ENCODE peak calls at places on chromosomes 3 and 15, in ten cellular contexts. One of them, this sample, is unnamed. For H3K27me3, the result is how much of the 10 kb centered on the place peaks cover.

GRCh38 chr15:45640610-45641009 is 5.8 kb downstream of the SQOR start:
- DNase-seq in brain microvascular endothelial cell: peak
- DNase-seq in bronchial epithelial cell: peak
- DNase-seq in right cardiac atrium: no peak
- DNase-seq in A673: no peak
- DNase-seq in right lobe of liver: no peak
- DNase-seq in psoas muscle: no peak
- DNase-seq in heart right ventricle: no peak
- DNase-seq in heart left ventricle: no peak
- DNase-seq in left lung: no peak
- DNase-seq in this sample: no peak

GRCh38 chr15:94238539-94239118 is 7.3 kb downstream of the MCTP2 start:
- DNase-seq in brain microvascular endothelial cell: no peak
- DNase-seq in bronchial epithelial cell: no peak
- DNase-seq in right cardiac atrium: no peak
- DNase-seq in A673: no peak
- DNase-seq in right lobe of liver: no peak
- DNase-seq in psoas muscle: no peak
- DNase-seq in heart right ventricle: no peak
- DNase-seq in heart left ventricle: no peak
- DNase-seq in left lung: no peak
- DNase-seq in this sample: no peak

GRCh38 chr3:170038434-170039110 is 777 bp downstream of the GPR160 start:
- DNase-seq in brain microvascular endothelial cell: no peak
- DNase-seq in bronchial epithelial cell: no peak
- DNase-seq in right cardiac atrium: no peak
- DNase-seq in A673: peak
- DNase-seq in right lobe of liver: peak
- DNase-seq in psoas muscle: no peak
- DNase-seq in heart right ventricle: peak
- DNase-seq in heart left ventricle: no peak
- DNase-seq in left lung: peak
- DNase-seq in this sample: no peak

GRCh38 chr15:43702701-43703433 is 9.2 kb downstream of the CKMT1A start:
- DNase-seq in brain microvascular endothelial cell: no peak
- DNase-seq in bronchial epithelial cell: no peak
- DNase-seq in right cardiac atrium: no peak
- DNase-seq in A673: no peak
- DNase-seq in right lobe of liver: no peak
- DNase-seq in psoas muscle: no peak
- DNase-seq in heart right ventricle: no peak
- DNase-seq in heart left ventricle: no peak
- DNase-seq in left lung: no peak
- DNase-seq in this sample: no peak

GRCh38 chr3:126053513-126053912 is 30.4 kb downstream of the SLC41A3 start:
- DNase-seq in brain microvascular endothelial cell: no peak
- DNase-seq in bronchial epithelial cell: peak
- DNase-seq in right cardiac atrium: no peak
- DNase-seq in A673: no peak
- DNase-seq in right lobe of liver: no peak
- DNase-seq in psoas muscle: no peak
- DNase-seq in heart right ventricle: no peak
- DNase-seq in heart left ventricle: no peak
- DNase-seq in left lung: no peak
- DNase-seq in this sample: peak

GRCh38 chr3:134060561-134061385 is 31.0 kb upstream of the SLCO2A1 start:
- DNase-seq in brain microvascular endothelial cell: no peak
- DNase-seq in bronchial epithelial cell: no peak
- DNase-seq in right cardiac atrium: no peak
- DNase-seq in A673: no peak
- DNase-seq in right lobe of liver: no peak
- DNase-seq in psoas muscle: no peak
- DNase-seq in heart right ventricle: no peak
- DNase-seq in heart left ventricle: no peak
- DNase-seq in left lung: no peak
- DNase-seq in this sample: peak

GRCh38 chr3:176799675-176800074 is 397.6 kb downstream of the TBL1XR1 start:
- DNase-seq in brain microvascular endothelial cell: no peak
- DNase-seq in bronchial epithelial cell: peak
- DNase-seq in right cardiac atrium: no peak
- DNase-seq in A673: no peak
- DNase-seq in right lobe of liver: no peak
- DNase-seq in psoas muscle: no peak
- DNase-seq in heart right ventricle: no peak
- DNase-seq in heart left ventricle: no peak
- DNase-seq in left lung: no peak
- DNase-seq in this sample: no peak

GRCh38 chr3:40336511-40337135 is 27.1 kb downstream of the EIF1B start:
- DNase-seq in brain microvascular endothelial cell: no peak
- DNase-seq in bronchial epithelial cell: no peak
- DNase-seq in right cardiac atrium: no peak
- DNase-seq in A673: no peak
- DNase-seq in right lobe of liver: no peak
- DNase-seq in psoas muscle: no peak
- DNase-seq in heart right ventricle: no peak
- DNase-seq in heart left ventricle: no peak
- DNase-seq in left lung: no peak
- DNase-seq in this sample: no peak

GRCh38 chr3:67015702-67016500 is 17.8 kb downstream of the KBTBD8 start:
- DNase-seq in brain microvascular endothelial cell: no peak
- DNase-seq in bronchial epithelial cell: no peak
- DNase-seq in right cardiac atrium: no peak
- DNase-seq in A673: no peak
- DNase-seq in right lobe of liver: no peak
- DNase-seq in psoas muscle: no peak
- DNase-seq in heart right ventricle: no peak
- DNase-seq in heart left ventricle: no peak
- DNase-seq in left lung: no peak
- DNase-seq in this sample: no peak

GRCh38 chr3:67016522-67017080 is 18.5 kb downstream of the KBTBD8 start:
- DNase-seq in brain microvascular endothelial cell: no peak
- DNase-seq in bronchial epithelial cell: no peak
- DNase-seq in right cardiac atrium: no peak
- DNase-seq in A673: no peak
- DNase-seq in right lobe of liver: no peak
- DNase-seq in psoas muscle: no peak
- DNase-seq in heart right ventricle: no peak
- DNase-seq in heart left ventricle: no peak
- DNase-seq in left lung: no peak
- DNase-seq in this sample: no peak

GRCh38 chr3:67018105-67018788 is 20.1 kb downstream of the KBTBD8 start:
- DNase-seq in brain microvascular endothelial cell: no peak
- DNase-seq in bronchial epithelial cell: peak
- DNase-seq in right cardiac atrium: peak
- DNase-seq in A673: no peak
- DNase-seq in right lobe of liver: peak
- DNase-seq in psoas muscle: no peak
- DNase-seq in heart right ventricle: peak
- DNase-seq in heart left ventricle: peak
- DNase-seq in left lung: no peak
- DNase-seq in this sample: no peak

GRCh38 chr3:67017211-67017610 is 19.1 kb downstream of the KBTBD8 start:
- DNase-seq in brain microvascular endothelial cell: no peak
- DNase-seq in bronchial epithelial cell: peak
- DNase-seq in right cardiac atrium: no peak
- DNase-seq in A673: no peak
- DNase-seq in right lobe of liver: no peak
- DNase-seq in psoas muscle: no peak
- DNase-seq in heart right ventricle: no peak
- DNase-seq in heart left ventricle: no peak
- DNase-seq in left lung: no peak
- DNase-seq in this sample: no peak

DNA sequence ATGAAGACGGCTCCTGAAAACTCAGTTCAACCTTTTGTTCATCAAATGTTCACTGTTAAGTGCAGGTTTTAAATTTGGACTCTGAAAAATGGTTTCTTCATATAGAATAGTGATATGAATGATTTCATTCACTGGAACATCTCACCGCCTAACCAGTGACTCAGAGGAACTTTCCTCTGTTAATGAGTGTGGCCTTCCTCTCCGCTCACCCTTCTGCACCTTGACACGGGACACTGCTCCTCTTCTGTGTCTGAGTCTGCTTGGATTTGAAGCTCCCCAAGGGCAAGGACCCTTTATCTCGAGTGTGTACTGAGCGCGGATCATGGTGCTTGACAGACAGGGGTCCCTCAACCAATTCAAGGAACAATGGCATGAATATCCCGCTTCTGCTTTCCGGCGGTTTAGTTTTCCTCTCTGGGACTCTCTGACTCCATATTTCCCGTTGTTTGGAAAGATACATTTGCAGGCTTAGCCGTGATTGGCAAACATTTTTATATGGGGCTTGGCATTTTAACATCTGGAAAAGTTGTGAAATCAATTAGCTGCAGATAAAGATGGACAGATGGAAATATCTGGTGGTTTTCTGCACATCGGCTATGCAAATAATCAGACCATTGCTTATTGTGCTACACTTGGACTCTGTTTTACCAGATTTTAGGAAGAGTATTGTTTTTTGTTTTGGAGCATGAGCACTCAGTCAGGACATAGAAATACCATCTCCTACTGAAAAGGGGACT is 20.9 kb downstream of the KBTBD8 start:
- DNase-seq in brain microvascular endothelial cell: no peak
- DNase-seq in bronchial epithelial cell: peak
- DNase-seq in right cardiac atrium: no peak
- DNase-seq in A673: no peak
- DNase-seq in right lobe of liver: no peak
- DNase-seq in psoas muscle: no peak
- DNase-seq in heart right ventricle: no peak
- DNase-seq in heart left ventricle: no peak
- DNase-seq in left lung: no peak
- DNase-seq in this sample: no peak
- H3K27me3 ChIP-seq in brain microvascular endothelial cell: under half
- H3K27me3 ChIP-seq in bronchial epithelial cell: under half
- H3K27me3 ChIP-seq in right cardiac atrium: under half
- H3K27me3 ChIP-seq in A673: under half
- H3K27me3 ChIP-seq in right lobe of liver: under half
- H3K27me3 ChIP-seq in psoas muscle: under half
- H3K27me3 ChIP-seq in heart right ventricle: under half
- H3K27me3 ChIP-seq in heart left ventricle: under half
- H3K27me3 ChIP-seq in left lung: under half
- H3K27me3 ChIP-seq in this sample: under half

DNA sequence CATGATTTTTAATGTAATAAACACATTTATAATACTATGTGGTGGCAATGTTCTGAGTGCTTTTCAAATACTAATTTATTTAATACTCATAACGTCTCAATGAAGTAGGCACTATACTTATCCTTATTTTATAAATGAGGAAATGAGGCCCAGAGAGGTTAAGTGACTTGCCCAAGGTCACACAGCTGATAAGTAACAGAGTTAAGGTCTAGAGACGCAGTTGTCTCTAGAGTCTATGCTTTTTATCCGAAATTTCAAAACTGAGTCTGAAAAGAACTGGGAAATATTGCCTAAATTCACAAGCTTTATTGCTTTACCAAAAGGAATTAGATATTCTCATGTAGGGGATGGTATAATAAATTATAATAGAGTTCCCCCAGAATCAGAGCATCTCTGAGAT is 31.4 kb upstream of the MAGEF1 start:
- DNase-seq in brain microvascular endothelial cell: no peak
- DNase-seq in bronchial epithelial cell: no peak
- DNase-seq in right cardiac atrium: no peak
- DNase-seq in A673: no peak
- DNase-seq in right lobe of liver: no peak
- DNase-seq in psoas muscle: no peak
- DNase-seq in heart right ventricle: no peak
- DNase-seq in heart left ventricle: no peak
- DNase-seq in left lung: no peak
- DNase-seq in this sample: no peak
- H3K27me3 ChIP-seq in brain microvascular endothelial cell: under half
- H3K27me3 ChIP-seq in bronchial epithelial cell: under half
- H3K27me3 ChIP-seq in right cardiac atrium: under half
- H3K27me3 ChIP-seq in A673: under half
- H3K27me3 ChIP-seq in right lobe of liver: under half
- H3K27me3 ChIP-seq in psoas muscle: under half
- H3K27me3 ChIP-seq in heart right ventricle: under half
- H3K27me3 ChIP-seq in heart left ventricle: under half
- H3K27me3 ChIP-seq in left lung: under half
- H3K27me3 ChIP-seq in this sample: under half

DNA sequence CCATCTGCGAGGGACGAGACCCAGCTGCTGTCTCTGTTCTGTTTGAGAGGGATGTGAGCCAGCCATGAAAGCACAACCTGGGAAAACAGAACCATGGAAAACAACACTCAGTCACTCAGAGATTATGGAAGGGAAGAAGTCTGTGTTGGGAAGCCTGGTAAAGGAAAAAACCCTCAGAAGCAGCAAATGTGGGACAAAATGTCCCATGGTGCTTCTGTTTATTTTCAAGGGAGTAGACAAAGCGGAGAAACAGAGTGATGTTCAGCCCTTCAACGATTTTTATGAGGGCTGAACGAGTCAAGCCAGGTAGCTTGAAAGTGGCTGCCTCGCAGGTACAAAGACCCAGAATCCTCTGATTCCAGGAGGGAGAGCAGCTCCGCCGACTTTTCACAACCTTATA is 59.3 kb downstream of the DCLK3 start:
- DNase-seq in brain microvascular endothelial cell: no peak
- DNase-seq in bronchial epithelial cell: no peak
- DNase-seq in right cardiac atrium: no peak
- DNase-seq in A673: no peak
- DNase-seq in right lobe of liver: no peak
- DNase-seq in psoas muscle: no peak
- DNase-seq in heart right ventricle: no peak
- DNase-seq in heart left ventricle: no peak
- DNase-seq in left lung: no peak
- DNase-seq in this sample: no peak
- H3K27me3 ChIP-seq in brain microvascular endothelial cell: under half
- H3K27me3 ChIP-seq in bronchial epithelial cell: under half
- H3K27me3 ChIP-seq in right cardiac atrium: under half
- H3K27me3 ChIP-seq in A673: under half
- H3K27me3 ChIP-seq in right lobe of liver: under half
- H3K27me3 ChIP-seq in psoas muscle: under half
- H3K27me3 ChIP-seq in heart right ventricle: under half
- H3K27me3 ChIP-seq in heart left ventricle: under half
- H3K27me3 ChIP-seq in left lung: under half
- H3K27me3 ChIP-seq in this sample: under half

DNA sequence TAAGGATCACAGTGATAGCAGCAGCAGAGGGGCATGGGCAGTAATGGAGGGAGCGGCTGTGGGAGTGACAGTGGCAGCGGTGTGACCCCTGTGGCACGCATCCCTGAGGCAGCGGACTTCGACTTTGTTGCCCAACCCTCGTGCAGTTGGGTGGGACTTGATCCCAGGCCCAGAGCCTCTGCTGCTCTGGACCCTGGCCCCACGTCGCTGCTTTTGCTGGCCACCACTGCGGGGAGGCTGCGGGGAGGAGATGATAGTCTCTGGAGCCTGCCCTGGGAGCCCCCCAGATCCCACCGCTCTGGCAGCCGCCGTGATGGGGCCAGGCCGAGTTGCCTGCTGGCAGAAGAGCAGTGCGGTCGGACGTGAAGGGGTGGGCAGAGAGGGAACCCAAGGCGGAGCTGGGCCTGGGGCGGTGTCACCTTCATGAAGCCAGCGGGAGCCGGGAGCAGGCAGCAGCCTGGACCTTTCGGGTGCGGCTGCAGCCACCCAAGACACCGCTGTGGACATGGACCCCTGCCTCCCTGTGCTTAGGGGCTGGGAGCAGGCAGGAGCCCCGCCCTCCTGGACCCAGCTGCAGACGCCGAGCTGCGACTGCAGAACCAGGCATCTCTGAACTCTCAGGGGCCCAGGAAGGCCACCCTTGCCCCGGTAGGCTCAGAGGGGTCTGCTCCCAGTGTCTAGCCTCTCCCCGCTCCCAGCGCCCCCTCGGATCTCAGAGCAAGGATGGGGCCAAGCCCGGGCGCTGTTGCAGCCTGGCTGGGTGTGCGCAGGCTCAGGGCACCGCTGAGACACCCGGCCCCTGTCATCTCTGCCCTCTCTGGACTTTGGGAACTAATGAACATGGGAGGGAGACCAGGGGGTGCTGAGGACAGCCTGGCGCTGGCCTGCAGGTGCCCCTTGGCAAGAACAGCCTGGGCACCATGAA is 38.3 kb downstream of the COMMD2 start:
- DNase-seq in brain microvascular endothelial cell: no peak
- DNase-seq in bronchial epithelial cell: no peak
- DNase-seq in right cardiac atrium: no peak
- DNase-seq in A673: no peak
- DNase-seq in right lobe of liver: no peak
- DNase-seq in psoas muscle: no peak
- DNase-seq in heart right ventricle: peak
- DNase-seq in heart left ventricle: peak
- DNase-seq in left lung: no peak
- DNase-seq in this sample: no peak
- H3K27me3 ChIP-seq in brain microvascular endothelial cell: under half
- H3K27me3 ChIP-seq in bronchial epithelial cell: under half
- H3K27me3 ChIP-seq in right cardiac atrium: under half
- H3K27me3 ChIP-seq in A673: under half
- H3K27me3 ChIP-seq in right lobe of liver: under half
- H3K27me3 ChIP-seq in psoas muscle: under half
- H3K27me3 ChIP-seq in heart right ventricle: under half
- H3K27me3 ChIP-seq in heart left ventricle: under half
- H3K27me3 ChIP-seq in left lung: under half
- H3K27me3 ChIP-seq in this sample: under half

This sample was measured in right atrium auricular region.